ENCODE peak calls at places on chromosomes 7 and 10, in six cellular contexts. I is activated CD8-positive, alpha-beta memory T cell treated with anti-CD3 and anti-CD28 coated beads for 1 hour; O is activated CD8-positive, alpha-beta T cell treated with anti-CD3 and anti-CD28 coated beads for 36 hours; G is prostate gland; V is astrocyte; T is GM19239. C is an unnamed sample.

GRCh38 chr7:69847921-69848612 is 249.8 kb downstream of the AUTS2 start:
- DNase-seq in I (no peak), V (no peak), G (peak), O (no peak), T (no peak), C (no peak)

GRCh38 chr7:36781011-36781738 is 56.9 kb upstream of the AOAH start:
- DNase-seq in I (no peak), T (no peak), O (peak), G (no peak), V (no peak), C (no peak)

GRCh38 chr7:42014625-42015412 is 222.2 kb downstream of the GLI3 start:
- DNase-seq in T (peak), I (no peak), O (peak), V (no peak), G (peak), C (no peak)

GRCh38 chr7:157693071-157693520 is 356.3 kb downstream of the DNAJB6 start:
- DNase-seq in G (no peak), O (no peak), I (no peak), T (no peak), V (no peak), C (no peak)

GRCh38 chr7:142714375-142714774 is 34.9 kb upstream of the PRSS1 start:
- DNase-seq in V (no peak), T (no peak), O (peak), G (no peak), I (no peak), C (no peak)

GRCh38 chr7:140049339-140050024 is 13.3 kb downstream of the PARP12 start:
- DNase-seq in V (peak), G (no peak), T (no peak), O (no peak), I (no peak), C (no peak)

GRCh38 chr7:143002106-143002505 is 24.8 kb downstream of the OR9A2 start:
- DNase-seq in G (no peak), O (peak), T (no peak), V (no peak), I (no peak), C (no peak)

GRCh38 chr10:29646960-29647431 is 12.2 kb upstream of the SVIL start:
- DNase-seq in V (peak), T (no peak), O (no peak), G (no peak), I (no peak), C (no peak)

GRCh38 chr10:87589653-87590052 is 70.0 kb upstream of the PAPSS2 start:
- DNase-seq in O (no peak), G (no peak), V (peak), T (no peak), I (no peak), C (no peak)

GRCh38 chr10:72044417-72045041 is 43.8 kb downstream of the SPOCK2 start:
- DNase-seq in I (no peak), G (peak), O (no peak), V (no peak), T (no peak), C (peak)

GRCh38 chr7:158588878-158589442 is 1.3 kb upstream of the PTPRN2 start:
- DNase-seq in I (no peak), T (no peak), O (no peak), V (no peak), G (no peak), C (no peak)

GRCh38 chr7:46369933-46370654 is 449.0 kb upstream of the IGFBP3 start:
- DNase-seq in O (no peak), G (no peak), T (no peak), V (peak), I (no peak), C (no peak)

GRCh38 chr7:43199761-43200160 is 87.3 kb downstream of the HECW1 start:
- DNase-seq in V (no peak), G (no peak), O (no peak), T (no peak), I (no peak), C (no peak)

GRCh38 chr7:81618400-81619014 is 151.3 kb downstream of the HGF start:
- DNase-seq in O (no peak), V (peak), G (no peak), T (no peak), I (no peak), C (no peak)

GRCh38 chr10:101080933-101081546 is 19.3 kb downstream of the KAZALD1 start:
- DNase-seq in O (peak), I (no peak), V (no peak), T (no peak), G (no peak), C (no peak)

GRCh38 chr10:67386260-67386659 is 309.7 kb downstream of the CTNNA3 start:
- DNase-seq in O (no peak), T (no peak), G (no peak), I (no peak), V (no peak), C (no peak)

GRCh38 chr7:42522227-42522991 is 285.4 kb upstream of the GLI3 start:
- DNase-seq in V (peak), O (no peak), I (no peak), T (no peak), G (no peak), C (no peak)

GRCh38 chr7:77827999-77828398 is 29.4 kb downstream of the PHTF2 start:
- DNase-seq in G (no peak), I (no peak), V (no peak), O (no peak), T (no peak), C (no peak)

GRCh38 chr7:95411036-95411435 is 14.9 kb upstream of the PON3 start:
- DNase-seq in O (no peak), V (peak), G (no peak), T (no peak), I (no peak), C (no peak)

GRCh38 chr7:32761451-32762320 is 129.9 kb downstream of the KBTBD2 start:
- DNase-seq in V (no peak), I (no peak), T (no peak), O (peak), G (no peak), C (peak)

GRCh38 chr7:125773113-125773800 is 843.6 kb upstream of the POT1 start:
- DNase-seq in T (no peak), I (no peak), O (no peak), V (no peak), G (no peak), C (no peak)

GRCh38 chr10:55449981-55450380 is 649.0 kb upstream of the PCDH15 start:
- DNase-seq in T (no peak), V (no peak), I (no peak), O (no peak), G (no peak), C (no peak)

C was measured in hypothalamus.